ENCODE peak calls at places on chromosomes 12 and 14, in five cellular contexts. A, D, C, M and R are unnamed samples.

GRCh38 chr12:52044284-52044983 is 6.8 kb upstream of the NR4A1 start:
- DNase-seq in M (no peak), D (peak), A (peak), C (peak), R (peak)

GRCh38 chr12:50699940-50700339 is 64.0 kb upstream of the ATF1 start:
- DNase-seq in D (no peak), A (no peak), M (no peak), C (no peak), R (no peak)

GRCh38 chr12:32217354-32218310 is 111.0 kb downstream of the BICD1 start:
- DNase-seq in M (peak), A (peak), C (no peak), D (peak), R (peak)

GRCh38 chr12:402127-402456 is 648 bp downstream of the CCDC77 start:
- DNase-seq in C (no peak), A (peak), M (no peak), D (peak), R (no peak)

GRCh38 chr12:64521838-64522237 is 69.9 kb downstream of the TBK1 start:
- DNase-seq in M (no peak), D (no peak), C (no peak), A (no peak), R (no peak)

GRCh38 chr12:61452076-61452475 is 808.1 kb upstream of the USP15 start:
- DNase-seq in C (no peak), D (no peak), M (no peak), A (no peak), R (no peak)

GRCh38 chr12:108838194-108839010 is 19.0 kb downstream of the SSH1 start:
- DNase-seq in D (peak), M (peak), A (peak), C (peak), R (peak)

GRCh38 chr12:121793501-121793835 is at the start of gene RHOF:
- DNase-seq in D (no peak), A (no peak), M (no peak), C (peak), R (no peak)

GRCh38 chr14:77243853-77244252 is 27.2 kb downstream of the NGB start:
- DNase-seq in C (no peak), A (no peak), D (no peak), M (no peak), R (no peak)

GRCh38 chr12:91877022-91877421 is 268.6 kb downstream of the BTG1 start:
- DNase-seq in M (no peak), A (peak), C (peak), D (peak), R (no peak)

GRCh38 chr14:43692706-43693105 is 814.4 kb downstream of the FSCB start:
- DNase-seq in M (no peak), A (no peak), D (no peak), C (no peak), R (no peak)

DNA sequence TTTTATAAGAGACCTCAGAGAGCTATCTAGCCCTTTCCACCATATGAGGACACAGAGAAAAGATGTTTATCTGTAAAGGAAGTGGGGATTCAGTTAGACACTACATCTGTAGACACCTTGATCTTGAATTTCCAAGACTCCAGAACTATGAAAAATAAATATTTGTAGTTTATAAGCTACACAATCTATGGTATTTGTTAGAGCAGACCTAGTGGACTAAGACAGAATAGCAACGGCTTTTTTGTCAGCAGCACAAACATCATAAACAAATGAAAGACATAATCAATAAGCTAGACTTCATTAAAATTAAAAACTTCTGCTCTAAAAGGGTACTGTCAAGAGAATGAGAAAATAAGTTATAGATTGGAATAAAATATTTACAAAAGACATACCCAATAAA is 810.1 kb downstream of the FSCB start:
- DNase-seq in M (no peak), A (no peak), D (no peak), C (no peak), R (no peak)
- TF ChIP-seq CTCF in M (no peak), A (no peak), D (no peak), C (no peak), R (no peak)

DNA sequence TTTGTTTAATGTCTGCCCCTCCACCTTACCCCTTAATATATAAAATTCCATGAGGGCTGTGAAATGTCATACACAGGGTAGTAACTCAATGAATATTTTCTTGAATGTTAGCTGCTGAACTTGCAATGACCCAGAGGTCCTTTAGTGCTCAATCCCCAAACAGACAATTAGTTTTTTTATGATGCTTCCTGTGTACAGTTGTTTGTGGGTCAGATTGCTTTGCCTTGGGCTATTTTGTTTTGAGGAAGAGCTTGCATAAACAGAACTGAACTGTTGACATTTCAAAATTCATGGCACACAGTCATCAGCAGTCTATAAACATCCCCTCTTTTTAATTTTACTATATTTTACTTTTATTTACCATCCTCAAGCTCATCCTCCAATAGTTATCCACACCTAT is 820.5 kb upstream of the SEL1L start:
- DNase-seq in A (no peak), C (no peak), D (no peak), M (no peak), R (no peak)
- H3K4me3 ChIP-seq in A (no peak), C (no peak), D (no peak), M (no peak), R (no peak)

GRCh38 chr12:93979189-93979588 is 169.2 kb upstream of the PLXNC1 start:
- DNase-seq in C (no peak), D (peak), M (no peak), A (peak), R (peak)
- TF ChIP-seq CTCF in C (peak), D (peak), M (peak), A (peak), R (peak)

DNA sequence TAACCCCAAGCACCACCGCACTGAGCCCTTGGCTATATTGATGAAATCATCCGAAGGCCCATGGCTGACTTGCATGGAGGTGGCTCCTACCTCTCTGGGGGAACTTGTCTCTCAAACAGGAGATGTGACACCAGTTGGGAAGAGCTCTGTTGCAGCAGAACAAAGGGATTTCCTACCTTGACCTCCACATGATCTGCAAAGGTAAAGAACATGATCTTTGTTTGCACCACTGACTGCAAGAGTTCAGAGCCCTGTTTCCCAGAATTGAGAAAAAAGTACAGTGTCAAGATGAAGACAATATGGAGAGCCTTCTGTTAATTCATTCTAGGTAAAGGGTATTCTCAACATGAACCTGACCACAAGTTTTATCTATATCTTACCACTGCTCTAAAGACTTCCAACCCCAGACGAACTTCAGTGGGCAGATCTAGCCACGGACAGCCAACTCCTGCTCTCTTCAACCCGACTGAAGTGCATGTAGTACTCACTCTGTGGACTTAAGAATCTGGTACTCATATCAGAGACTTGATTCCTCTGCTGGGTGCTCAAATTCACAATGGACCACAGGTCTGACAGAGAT is 32.1 kb downstream of the ZFYVE26 start:
- DNase-seq in A (no peak), M (no peak), C (no peak), D (no peak), R (no peak)
- H3K4me3 ChIP-seq in A (no peak), M (no peak), C (no peak), D (no peak), R (no peak)

DNA sequence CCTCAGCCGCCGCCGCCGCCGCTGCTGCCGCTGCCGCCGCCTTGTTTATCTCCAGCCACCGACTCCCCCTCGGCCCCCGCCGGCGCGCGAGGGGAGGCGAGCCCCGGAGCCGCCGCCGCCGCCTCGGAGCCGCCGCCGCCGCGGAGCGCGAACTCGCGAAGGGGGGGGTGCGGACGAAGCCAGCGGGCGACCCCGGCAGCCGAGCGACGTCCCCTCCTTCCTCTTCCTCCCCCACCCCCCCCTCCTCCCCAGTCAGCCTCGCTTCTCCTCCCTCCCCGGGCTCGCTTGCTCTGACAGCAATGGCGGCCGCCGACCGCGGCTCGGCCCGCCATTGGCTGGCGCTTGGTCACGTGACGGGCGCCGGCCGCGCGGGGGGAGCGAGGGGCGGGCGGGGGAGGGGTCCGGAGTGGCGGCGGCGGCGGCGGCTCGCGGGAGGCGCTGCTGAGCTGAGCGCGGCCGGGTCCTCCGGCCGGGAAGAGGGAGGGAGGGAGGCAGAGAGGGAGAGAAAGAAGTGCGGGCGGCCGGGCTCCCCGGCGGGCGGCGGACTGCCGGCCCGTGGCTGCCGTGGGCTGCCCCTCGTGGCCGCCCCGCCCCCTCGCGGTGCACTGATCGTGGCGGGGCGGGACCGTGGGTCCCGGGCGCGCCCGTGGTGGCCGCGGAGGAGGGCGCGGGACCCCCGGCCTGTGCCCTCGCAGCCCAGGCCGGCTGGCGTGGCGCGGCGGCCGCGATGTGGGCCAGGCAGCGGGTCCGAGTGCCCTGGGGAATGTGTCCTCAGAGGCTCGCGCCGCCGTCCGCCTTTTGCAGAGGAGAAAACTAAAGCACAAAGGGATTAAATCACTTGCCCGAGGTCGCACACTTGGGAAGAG is at the start of gene MED13L:
- DNase-seq in M (peak), A (peak), C (peak), D (peak), R (peak)
- TF ChIP-seq CTCF in M (no peak), A (peak), C (peak), D (peak), R (no peak)